ENCODE peak calls at places on chromosomes 2 and 18, in nine cellular contexts. One of them, this sample, is unnamed.

GRCh38 chr2:166088634-166089033 is 39.2 kb downstream of the SCN1A start:
- DNase-seq in CD4-positive, CD25-positive, alpha-beta regulatory T cell: no peak
- DNase-seq in dorsolateral prefrontal cortex: no peak
- DNase-seq in heart left ventricle: no peak
- DNase-seq in GM23248: no peak
- DNase-seq in pancreas: no peak
- DNase-seq in psoas muscle: no peak
- DNase-seq in neural progenitor cell: no peak
- DNase-seq in colonic mucosa: no peak
- DNase-seq in this sample: no peak

GRCh38 chr2:28415010-28415409 is 22.4 kb downstream of the FOSL2 start:
- DNase-seq in psoas muscle: no peak
- DNase-seq in pancreas: no peak
- DNase-seq in GM23248: no peak
- DNase-seq in heart left ventricle: no peak
- DNase-seq in CD4-positive, CD25-positive, alpha-beta regulatory T cell: no peak
- DNase-seq in neural progenitor cell: no peak
- DNase-seq in colonic mucosa: no peak
- DNase-seq in dorsolateral prefrontal cortex: no peak
- DNase-seq in this sample: peak

GRCh38 chr2:153912798-153913396 is 41.2 kb downstream of the GALNT13 start:
- DNase-seq in CD4-positive, CD25-positive, alpha-beta regulatory T cell: no peak
- DNase-seq in dorsolateral prefrontal cortex: no peak
- DNase-seq in heart left ventricle: no peak
- DNase-seq in neural progenitor cell: no peak
- DNase-seq in pancreas: no peak
- DNase-seq in GM23248: no peak
- DNase-seq in psoas muscle: no peak
- DNase-seq in colonic mucosa: no peak
- DNase-seq in this sample: no peak

GRCh38 chr2:62596061-62596658 is 90.2 kb upstream of the TMEM17 start:
- DNase-seq in CD4-positive, CD25-positive, alpha-beta regulatory T cell: no peak
- DNase-seq in neural progenitor cell: no peak
- DNase-seq in psoas muscle: no peak
- DNase-seq in colonic mucosa: no peak
- DNase-seq in GM23248: peak
- DNase-seq in pancreas: no peak
- DNase-seq in heart left ventricle: no peak
- DNase-seq in dorsolateral prefrontal cortex: no peak
- DNase-seq in this sample: no peak

GRCh38 chr18:48026216-48026615 is 95.8 kb upstream of the SMAD2 start:
- DNase-seq in dorsolateral prefrontal cortex: no peak
- DNase-seq in CD4-positive, CD25-positive, alpha-beta regulatory T cell: no peak
- DNase-seq in colonic mucosa: no peak
- DNase-seq in neural progenitor cell: no peak
- DNase-seq in psoas muscle: no peak
- DNase-seq in heart left ventricle: no peak
- DNase-seq in pancreas: no peak
- DNase-seq in GM23248: no peak
- DNase-seq in this sample: peak

GRCh38 chr2:112607680-112608438 is 23.4 kb downstream of the CHCHD5 start:
- DNase-seq in neural progenitor cell: no peak
- DNase-seq in colonic mucosa: no peak
- DNase-seq in pancreas: no peak
- DNase-seq in dorsolateral prefrontal cortex: no peak
- DNase-seq in psoas muscle: no peak
- DNase-seq in GM23248: no peak
- DNase-seq in heart left ventricle: no peak
- DNase-seq in CD4-positive, CD25-positive, alpha-beta regulatory T cell: no peak
- DNase-seq in this sample: peak

GRCh38 chr2:6793913-6794312 is 71.8 kb downstream of the CMPK2 start:
- DNase-seq in neural progenitor cell: no peak
- DNase-seq in CD4-positive, CD25-positive, alpha-beta regulatory T cell: no peak
- DNase-seq in colonic mucosa: no peak
- DNase-seq in pancreas: no peak
- DNase-seq in heart left ventricle: no peak
- DNase-seq in psoas muscle: no peak
- DNase-seq in GM23248: no peak
- DNase-seq in dorsolateral prefrontal cortex: no peak
- DNase-seq in this sample: peak

GRCh38 chr2:177334940-177335543 is 57.5 kb upstream of the AGPS start:
- DNase-seq in heart left ventricle: no peak
- DNase-seq in pancreas: no peak
- DNase-seq in colonic mucosa: no peak
- DNase-seq in psoas muscle: no peak
- DNase-seq in neural progenitor cell: peak
- DNase-seq in CD4-positive, CD25-positive, alpha-beta regulatory T cell: peak
- DNase-seq in dorsolateral prefrontal cortex: peak
- DNase-seq in GM23248: peak
- DNase-seq in this sample: no peak

GRCh38 chr2:161139098-161139987 is 20.9 kb upstream of the TANK start:
- DNase-seq in pancreas: no peak
- DNase-seq in colonic mucosa: no peak
- DNase-seq in GM23248: peak
- DNase-seq in dorsolateral prefrontal cortex: no peak
- DNase-seq in CD4-positive, CD25-positive, alpha-beta regulatory T cell: peak
- DNase-seq in neural progenitor cell: no peak
- DNase-seq in psoas muscle: no peak
- DNase-seq in heart left ventricle: no peak
- DNase-seq in this sample: no peak

GRCh38 chr2:24190503-24190902 is 15.7 kb downstream of the FAM228A start:
- DNase-seq in colonic mucosa: no peak
- DNase-seq in psoas muscle: no peak
- DNase-seq in CD4-positive, CD25-positive, alpha-beta regulatory T cell: no peak
- DNase-seq in neural progenitor cell: no peak
- DNase-seq in dorsolateral prefrontal cortex: no peak
- DNase-seq in heart left ventricle: no peak
- DNase-seq in GM23248: no peak
- DNase-seq in pancreas: no peak
- DNase-seq in this sample: no peak

GRCh38 chr18:35387367-35387685 is 10.2 kb upstream of the ZNF396 start:
- DNase-seq in GM23248: no peak
- DNase-seq in heart left ventricle: no peak
- DNase-seq in psoas muscle: no peak
- DNase-seq in CD4-positive, CD25-positive, alpha-beta regulatory T cell: no peak
- DNase-seq in colonic mucosa: no peak
- DNase-seq in dorsolateral prefrontal cortex: no peak
- DNase-seq in neural progenitor cell: no peak
- DNase-seq in pancreas: no peak
- DNase-seq in this sample: no peak

GRCh38 chr2:25305809-25306208 is 35.9 kb downstream of the DNMT3A start:
- DNase-seq in CD4-positive, CD25-positive, alpha-beta regulatory T cell: no peak
- DNase-seq in psoas muscle: peak
- DNase-seq in pancreas: no peak
- DNase-seq in dorsolateral prefrontal cortex: peak
- DNase-seq in neural progenitor cell: no peak
- DNase-seq in GM23248: no peak
- DNase-seq in heart left ventricle: peak
- DNase-seq in colonic mucosa: no peak
- DNase-seq in this sample: no peak

GRCh38 chr2:85428343-85428881 is 9.9 kb downstream of the SH2D6 start:
- DNase-seq in GM23248: peak
- DNase-seq in dorsolateral prefrontal cortex: no peak
- DNase-seq in neural progenitor cell: no peak
- DNase-seq in CD4-positive, CD25-positive, alpha-beta regulatory T cell: no peak
- DNase-seq in pancreas: no peak
- DNase-seq in psoas muscle: no peak
- DNase-seq in heart left ventricle: no peak
- DNase-seq in colonic mucosa: no peak
- DNase-seq in this sample: no peak

GRCh38 chr2:805664-806063 is 128.5 kb upstream of the TMEM18 start:
- DNase-seq in neural progenitor cell: no peak
- DNase-seq in heart left ventricle: no peak
- DNase-seq in colonic mucosa: no peak
- DNase-seq in CD4-positive, CD25-positive, alpha-beta regulatory T cell: no peak
- DNase-seq in dorsolateral prefrontal cortex: no peak
- DNase-seq in pancreas: no peak
- DNase-seq in GM23248: no peak
- DNase-seq in psoas muscle: no peak
- DNase-seq in this sample: no peak
- H3K27ac ChIP-seq in neural progenitor cell: no peak
- H3K27ac ChIP-seq in heart left ventricle: no peak
- H3K27ac ChIP-seq in colonic mucosa: no peak
- H3K27ac ChIP-seq in CD4-positive, CD25-positive, alpha-beta regulatory T cell: no peak
- H3K27ac ChIP-seq in dorsolateral prefrontal cortex: no peak
- H3K27ac ChIP-seq in pancreas: no peak
- H3K27ac ChIP-seq in GM23248: no peak
- H3K27ac ChIP-seq in psoas muscle: no peak
- H3K27ac ChIP-seq in this sample: no peak

DNA sequence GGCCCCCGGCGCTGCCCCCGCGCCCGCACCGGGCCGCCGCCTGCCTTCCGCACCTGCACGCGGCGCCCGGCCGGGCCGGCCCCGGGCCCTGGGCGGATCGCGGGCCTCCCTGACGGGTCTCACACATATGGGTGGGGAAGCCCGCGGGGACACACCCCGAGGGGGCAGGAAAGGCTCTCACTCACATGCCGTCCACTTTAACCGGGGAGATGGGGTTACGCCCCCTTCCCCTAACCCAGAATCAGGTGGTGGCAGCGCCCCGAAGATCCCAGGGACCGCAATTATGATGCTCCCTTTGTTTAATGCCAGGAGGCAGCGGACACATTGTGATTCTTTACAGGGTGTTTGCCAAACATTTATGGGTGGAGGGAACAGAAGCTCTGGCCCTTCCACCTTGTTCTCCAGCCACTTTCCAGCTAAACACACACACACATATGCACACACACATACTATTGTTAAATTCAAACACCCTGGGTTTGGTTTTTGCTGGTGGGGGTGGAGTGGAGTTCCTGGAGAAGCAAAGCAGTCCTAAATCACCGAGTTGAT is 433 bp upstream of the ANKRD44 start:
- DNase-seq in dorsolateral prefrontal cortex: no peak
- DNase-seq in pancreas: no peak
- DNase-seq in psoas muscle: no peak
- DNase-seq in heart left ventricle: no peak
- DNase-seq in colonic mucosa: no peak
- DNase-seq in CD4-positive, CD25-positive, alpha-beta regulatory T cell: no peak
- DNase-seq in neural progenitor cell: no peak
- DNase-seq in GM23248: peak
- DNase-seq in this sample: no peak
- H3K27ac ChIP-seq in dorsolateral prefrontal cortex: peak
- H3K27ac ChIP-seq in pancreas: peak
- H3K27ac ChIP-seq in psoas muscle: peak
- H3K27ac ChIP-seq in heart left ventricle: no peak
- H3K27ac ChIP-seq in colonic mucosa: peak
- H3K27ac ChIP-seq in CD4-positive, CD25-positive, alpha-beta regulatory T cell: peak
- H3K27ac ChIP-seq in neural progenitor cell: no peak
- H3K27ac ChIP-seq in GM23248: no peak
- H3K27ac ChIP-seq in this sample: peak

GRCh38 chr2:68730828-68731227 is 3.8 kb upstream of the ARHGAP25 start:
- DNase-seq in pancreas: no peak
- DNase-seq in psoas muscle: no peak
- DNase-seq in dorsolateral prefrontal cortex: no peak
- DNase-seq in colonic mucosa: no peak
- DNase-seq in heart left ventricle: no peak
- DNase-seq in GM23248: peak
- DNase-seq in CD4-positive, CD25-positive, alpha-beta regulatory T cell: no peak
- DNase-seq in neural progenitor cell: no peak
- DNase-seq in this sample: no peak

GRCh38 chr2:68732533-68732932 is 2.1 kb upstream of the ARHGAP25 start:
- DNase-seq in pancreas: no peak
- DNase-seq in CD4-positive, CD25-positive, alpha-beta regulatory T cell: no peak
- DNase-seq in neural progenitor cell: no peak
- DNase-seq in colonic mucosa: no peak
- DNase-seq in dorsolateral prefrontal cortex: no peak
- DNase-seq in psoas muscle: no peak
- DNase-seq in GM23248: no peak
- DNase-seq in heart left ventricle: no peak
- DNase-seq in this sample: no peak

GRCh38 chr2:68734176-68734575 is 435 bp upstream of the ARHGAP25 start:
- DNase-seq in neural progenitor cell: no peak
- DNase-seq in pancreas: no peak
- DNase-seq in colonic mucosa: no peak
- DNase-seq in CD4-positive, CD25-positive, alpha-beta regulatory T cell: no peak
- DNase-seq in psoas muscle: no peak
- DNase-seq in GM23248: no peak
- DNase-seq in heart left ventricle: no peak
- DNase-seq in dorsolateral prefrontal cortex: no peak
- DNase-seq in this sample: no peak

GRCh38 chr2:68733365-68733764 is 1.2 kb upstream of the ARHGAP25 start:
- DNase-seq in dorsolateral prefrontal cortex: no peak
- DNase-seq in GM23248: no peak
- DNase-seq in psoas muscle: no peak
- DNase-seq in colonic mucosa: no peak
- DNase-seq in CD4-positive, CD25-positive, alpha-beta regulatory T cell: no peak
- DNase-seq in heart left ventricle: no peak
- DNase-seq in pancreas: no peak
- DNase-seq in neural progenitor cell: no peak
- DNase-seq in this sample: no peak

GRCh38 chr2:68732036-68732435 is 2.6 kb upstream of the ARHGAP25 start:
- DNase-seq in GM23248: no peak
- DNase-seq in pancreas: peak
- DNase-seq in CD4-positive, CD25-positive, alpha-beta regulatory T cell: no peak
- DNase-seq in dorsolateral prefrontal cortex: peak
- DNase-seq in colonic mucosa: no peak
- DNase-seq in psoas muscle: no peak
- DNase-seq in neural progenitor cell: no peak
- DNase-seq in heart left ventricle: peak
- DNase-seq in this sample: no peak
- H3K27ac ChIP-seq in GM23248: no peak
- H3K27ac ChIP-seq in pancreas: no peak
- H3K27ac ChIP-seq in CD4-positive, CD25-positive, alpha-beta regulatory T cell: no peak
- H3K27ac ChIP-seq in dorsolateral prefrontal cortex: peak
- H3K27ac ChIP-seq in colonic mucosa: no peak
- H3K27ac ChIP-seq in psoas muscle: no peak
- H3K27ac ChIP-seq in neural progenitor cell: no peak
- H3K27ac ChIP-seq in heart left ventricle: no peak
- H3K27ac ChIP-seq in this sample: peak

GRCh38 chr18:395481-396250 is 104.8 kb downstream of the COLEC12 start:
- DNase-seq in dorsolateral prefrontal cortex: no peak
- DNase-seq in CD4-positive, CD25-positive, alpha-beta regulatory T cell: no peak
- DNase-seq in psoas muscle: no peak
- DNase-seq in neural progenitor cell: no peak
- DNase-seq in colonic mucosa: no peak
- DNase-seq in heart left ventricle: no peak
- DNase-seq in pancreas: no peak
- DNase-seq in GM23248: peak
- DNase-seq in this sample: no peak

GRCh38 chr18:394997-395383 is 105.5 kb downstream of the COLEC12 start:
- DNase-seq in CD4-positive, CD25-positive, alpha-beta regulatory T cell: no peak
- DNase-seq in heart left ventricle: peak
- DNase-seq in GM23248: peak
- DNase-seq in psoas muscle: no peak
- DNase-seq in colonic mucosa: no peak
- DNase-seq in dorsolateral prefrontal cortex: no peak
- DNase-seq in neural progenitor cell: no peak
- DNase-seq in pancreas: no peak
- DNase-seq in this sample: peak

GRCh38 chr18:394276-394996 is 106.1 kb downstream of the COLEC12 start:
- DNase-seq in neural progenitor cell: no peak
- DNase-seq in dorsolateral prefrontal cortex: no peak
- DNase-seq in colonic mucosa: no peak
- DNase-seq in pancreas: no peak
- DNase-seq in GM23248: peak
- DNase-seq in CD4-positive, CD25-positive, alpha-beta regulatory T cell: no peak
- DNase-seq in psoas muscle: no peak
- DNase-seq in heart left ventricle: no peak
- DNase-seq in this sample: no peak

GRCh38 chr18:396251-396555 is 104.3 kb downstream of the COLEC12 start:
- DNase-seq in colonic mucosa: no peak
- DNase-seq in pancreas: no peak
- DNase-seq in GM23248: peak
- DNase-seq in dorsolateral prefrontal cortex: no peak
- DNase-seq in heart left ventricle: no peak
- DNase-seq in psoas muscle: no peak
- DNase-seq in CD4-positive, CD25-positive, alpha-beta regulatory T cell: no peak
- DNase-seq in neural progenitor cell: no peak
- DNase-seq in this sample: no peak

GRCh38 chr18:396571-396970 is 103.9 kb downstream of the COLEC12 start:
- DNase-seq in GM23248: no peak
- DNase-seq in CD4-positive, CD25-positive, alpha-beta regulatory T cell: no peak
- DNase-seq in pancreas: peak
- DNase-seq in heart left ventricle: no peak
- DNase-seq in neural progenitor cell: no peak
- DNase-seq in colonic mucosa: no peak
- DNase-seq in dorsolateral prefrontal cortex: no peak
- DNase-seq in psoas muscle: no peak
- DNase-seq in this sample: no peak
- H3K27ac ChIP-seq in GM23248: peak
- H3K27ac ChIP-seq in CD4-positive, CD25-positive, alpha-beta regulatory T cell: no peak
- H3K27ac ChIP-seq in pancreas: peak
- H3K27ac ChIP-seq in heart left ventricle: no peak
- H3K27ac ChIP-seq in neural progenitor cell: no peak
- H3K27ac ChIP-seq in colonic mucosa: no peak
- H3K27ac ChIP-seq in dorsolateral prefrontal cortex: peak
- H3K27ac ChIP-seq in psoas muscle: no peak
- H3K27ac ChIP-seq in this sample: no peak

This sample was measured in sigmoid colon.